ENCODE peak calls at places on chromosomes 5 and 9, in five cellular contexts. A, S, W, V and G are unnamed samples.

GRCh38 chr9:23621166-23621565 is 204.9 kb downstream of the ELAVL2 start:
- DNase-seq in A (no peak), S (no peak), W (no peak), V (no peak), G (no peak)

GRCh38 chr5:171023508-171023907 is 161.7 kb downstream of the RANBP17 start:
- DNase-seq in A (no peak), S (no peak), W (no peak), V (no peak), G (no peak)

GRCh38 chr9:137323531-137324331 is 21.7 kb upstream of the NRARP start:
- DNase-seq in A (no peak), S (no peak), W (no peak), V (no peak), G (no peak)

GRCh38 chr9:115944166-115944948 is 209.2 kb upstream of the PAPPA start:
- DNase-seq in A (peak), S (no peak), W (peak), V (peak), G (no peak)

GRCh38 chr5:153158608-153159007 is 331.9 kb upstream of the GRIA1 start:
- DNase-seq in A (no peak), S (no peak), W (no peak), V (no peak), G (no peak)

GRCh38 chr9:70694758-70695157 is 280.3 kb upstream of the KLF9 start:
- DNase-seq in A (no peak), S (no peak), W (no peak), V (no peak), G (no peak)

GRCh38 chr9:121075251-121076036 is 689 bp downstream of the CNTRL start:
- DNase-seq in A (no peak), S (no peak), W (no peak), V (peak), G (no peak)

GRCh38 chr9:107422189-107422802 is 67.3 kb downstream of the KLF4 start:
- DNase-seq in A (peak), S (no peak), W (peak), V (peak), G (peak)

GRCh38 chr5:142399899-142400298 is 75.1 kb upstream of the SPRY4 start:
- DNase-seq in A (no peak), S (no peak), W (no peak), V (no peak), G (no peak)

GRCh38 chr5:9859798-9860197 is 229.6 kb upstream of the TAS2R1 start:
- DNase-seq in A (no peak), S (no peak), W (no peak), V (no peak), G (no peak)

GRCh38 chr5:156474251-156474650 is 147.3 kb downstream of the SGCD start:
- DNase-seq in A (no peak), S (no peak), W (peak), V (no peak), G (no peak)

GRCh38 chr9:125659954-125660353 is 47.1 kb downstream of the MAPKAP1 start:
- DNase-seq in A (peak), S (no peak), W (no peak), V (peak), G (no peak)

GRCh38 chr5:98414938-98415337 is 358.5 kb upstream of the RGMB start:
- DNase-seq in A (peak), S (no peak), W (no peak), V (no peak), G (no peak)

GRCh38 chr5:55160493-55161209 is 680 bp downstream of the GPX8 start:
- DNase-seq in A (peak), S (no peak), W (peak), V (no peak), G (no peak)

GRCh38 chr9:127516835-127517607 is 65.7 kb downstream of the LRSAM1 start:
- DNase-seq in A (no peak), S (no peak), W (no peak), V (no peak), G (no peak)

GRCh38 chr9:91043786-91044185 is 242.2 kb downstream of the SYK start:
- DNase-seq in A (no peak), S (no peak), W (no peak), V (no peak), G (no peak)

GRCh38 chr5:38009754-38010386 is 170.0 kb upstream of the GDNF start:
- DNase-seq in A (no peak), S (no peak), W (no peak), V (no peak), G (no peak)

GRCh38 chr5:59450245-59450644 is 443.3 kb downstream of the PDE4D start:
- DNase-seq in A (no peak), S (no peak), W (no peak), V (peak), G (no peak)

GRCh38 chr9:107043886-107044285 is 180.9 kb downstream of the ZNF462 start:
- DNase-seq in A (no peak), S (no peak), W (no peak), V (no peak), G (no peak)

GRCh38 chr5:173689171-173689676 is 72.8 kb upstream of the BOD1 start:
- DNase-seq in A (no peak), S (no peak), W (no peak), V (no peak), G (no peak)

GRCh38 chr5:95284512-95285405 is at the start of gene MCTP1:
- DNase-seq in A (no peak), S (no peak), W (no peak), V (peak), G (no peak)

GRCh38 chr9:109064963-109065701 is 51.8 kb upstream of the CTNNAL1 start:
- DNase-seq in A (no peak), S (no peak), W (no peak), V (no peak), G (no peak)

GRCh38 chr9:121281614-121282291 is 13.8 kb downstream of the GSN start:
- DNase-seq in A (no peak), S (no peak), W (peak), V (no peak), G (no peak)

GRCh38 chr5:81755320-81755719 is 4.4 kb upstream of the SSBP2 start:
- DNase-seq in A (peak), S (no peak), W (peak), V (no peak), G (no peak)

GRCh38 chr5:179777909-179778308 is 15.9 kb upstream of the LTC4S start:
- DNase-seq in A (no peak), S (no peak), W (no peak), V (no peak), G (no peak)

GRCh38 chr9:96169488-96169887 is 132.5 kb downstream of the HSD17B3 start:
- DNase-seq in A (no peak), S (no peak), W (no peak), V (no peak), G (peak)

GRCh38 chr5:82540301-82540700 is 262.1 kb upstream of the RPS23 start:
- DNase-seq in A (no peak), S (no peak), W (no peak), V (no peak), G (no peak)

GRCh38 chr5:127442085-127442484 is 75.4 kb upstream of the PRRC1 start:
- DNase-seq in A (no peak), S (no peak), W (no peak), V (peak), G (no peak)
- TF ChIP-seq CTCF in A (no peak), S (peak), W (peak), V (peak), G (peak)

GRCh38 chr9:81461196-81461595 is 228.2 kb downstream of the TLE1 start:
- DNase-seq in A (no peak), S (no peak), W (no peak), V (no peak), G (no peak)

GRCh38 chr9:81468084-81468595 is 221.2 kb downstream of the TLE1 start:
- DNase-seq in A (no peak), S (no peak), W (no peak), V (no peak), G (no peak)

GRCh38 chr9:81462759-81463158 is 226.6 kb downstream of the TLE1 start:
- DNase-seq in A (no peak), S (no peak), W (no peak), V (no peak), G (no peak)

GRCh38 chr9:81470864-81471263 is 218.5 kb downstream of the TLE1 start:
- DNase-seq in A (no peak), S (no peak), W (no peak), V (no peak), G (no peak)

DNA sequence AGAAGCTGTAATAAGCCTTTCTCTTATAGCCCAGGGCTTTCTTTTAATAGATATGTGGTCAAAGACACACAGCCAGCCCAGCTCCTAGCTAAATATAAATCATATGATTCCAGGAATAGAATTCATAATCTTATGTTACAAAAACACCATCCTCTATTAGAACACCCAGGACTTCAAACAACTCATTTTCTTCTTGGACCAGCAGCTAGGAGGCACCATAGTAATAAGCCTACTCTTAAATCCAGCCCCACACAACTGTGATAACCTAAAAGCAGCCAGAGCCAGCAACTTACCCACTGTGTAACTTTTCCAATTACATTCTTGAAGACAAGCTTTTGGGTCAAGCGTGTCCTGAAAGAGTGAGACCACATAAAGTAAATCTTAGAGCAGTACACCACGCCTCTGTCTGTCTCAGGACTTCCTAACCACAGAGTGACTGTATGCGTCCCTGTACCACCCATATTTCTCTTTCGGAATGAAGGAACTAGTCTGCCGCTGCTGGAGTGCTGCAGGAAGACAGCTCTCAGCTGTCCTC is 223.8 kb downstream of the TLE1 start:
- DNase-seq in A (no peak), S (no peak), W (no peak), V (peak), G (no peak)
- TF ChIP-seq CTCF in A (peak), S (no peak), W (no peak), V (no peak), G (no peak)

GRCh38 chr5:168042284-168043080 is 249.0 kb upstream of the WWC1 start:
- DNase-seq in A (no peak), S (no peak), W (no peak), V (no peak), G (no peak)

GRCh38 chr5:168048486-168048885 is 243.0 kb upstream of the WWC1 start:
- DNase-seq in A (no peak), S (no peak), W (no peak), V (no peak), G (no peak)

GRCh38 chr5:168047669-168048111 is 243.8 kb upstream of the WWC1 start:
- DNase-seq in A (no peak), S (no peak), W (no peak), V (no peak), G (no peak)

GRCh38 chr5:168046163-168046562 is 245.3 kb upstream of the WWC1 start:
- DNase-seq in A (no peak), S (no peak), W (no peak), V (no peak), G (no peak)

GRCh38 chr5:168047043-168047668 is 244.3 kb upstream of the WWC1 start:
- DNase-seq in A (no peak), S (peak), W (no peak), V (peak), G (no peak)
- TF ChIP-seq CTCF in A (peak), S (peak), W (no peak), V (peak), G (peak)

GRCh38 chr9:81308404-81308803 is 380.9 kb downstream of the TLE1 start:
- DNase-seq in A (no peak), S (no peak), W (no peak), V (no peak), G (no peak)

GRCh38 chr9:81317223-81317622 is 372.1 kb downstream of the TLE1 start:
- DNase-seq in A (no peak), S (no peak), W (no peak), V (no peak), G (no peak)

GRCh38 chr9:81313877-81314276 is 375.5 kb downstream of the TLE1 start:
- DNase-seq in A (no peak), S (no peak), W (no peak), V (no peak), G (no peak)

GRCh38 chr9:81314525-81314924 is 374.8 kb downstream of the TLE1 start:
- DNase-seq in A (no peak), S (no peak), W (no peak), V (no peak), G (no peak)

GRCh38 chr9:81312346-81312745 is 377.0 kb downstream of the TLE1 start:
- DNase-seq in A (no peak), S (no peak), W (no peak), V (no peak), G (no peak)
- TF ChIP-seq CTCF in A (no peak), S (no peak), W (no peak), V (no peak), G (no peak)

DNA sequence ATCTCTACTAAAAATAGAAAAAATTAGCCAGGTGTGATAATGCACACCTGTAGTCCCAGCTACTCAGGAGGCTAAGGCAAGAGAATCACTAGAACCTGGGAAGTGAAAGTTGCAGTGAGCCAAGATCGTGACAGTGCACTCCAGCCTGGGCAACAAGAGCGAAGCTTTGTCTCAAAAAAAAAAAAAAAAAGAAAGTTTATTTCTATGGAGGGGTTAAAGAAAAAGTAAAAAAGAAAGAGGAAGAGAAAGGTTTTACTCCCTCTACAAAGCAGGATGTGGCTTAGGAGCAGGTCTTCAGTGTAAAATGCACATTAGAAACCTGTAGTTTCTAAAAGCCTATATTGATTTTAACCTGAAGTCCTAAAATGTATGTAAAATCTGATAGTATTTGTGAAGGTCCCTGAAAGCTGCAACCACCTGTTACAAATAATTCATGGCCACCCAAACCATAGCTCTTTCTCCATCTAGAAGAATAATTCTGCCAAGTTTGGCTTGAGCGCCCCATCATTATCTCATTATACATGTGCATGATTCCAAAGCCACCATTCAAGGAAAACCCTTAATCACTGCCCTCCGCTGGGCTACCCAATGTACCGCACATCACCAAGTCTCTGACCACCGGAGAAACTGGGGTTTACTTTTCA is 3.4 kb downstream of the FNBP1 start:
- DNase-seq in A (no peak), S (peak), W (peak), V (peak), G (no peak)
- TF ChIP-seq CTCF in A (no peak), S (no peak), W (no peak), V (no peak), G (peak)

GRCh38 chr5:108381955-108382783 is at the start of gene FBXL17:
- DNase-seq in A (peak), S (peak), W (peak), V (peak), G (peak)
- TF ChIP-seq CTCF in A (no peak), S (no peak), W (no peak), V (no peak), G (no peak)

GRCh38 chr5:146595088-146595487 is 79.1 kb upstream of the GPR151 start:
- DNase-seq in A (no peak), S (no peak), W (no peak), V (no peak), G (no peak)
- TF ChIP-seq CTCF in A (no peak), S (no peak), W (no peak), V (no peak), G (no peak)

GRCh38 chr9:100229136-100229535 is 123.6 kb downstream of the TEX10 start:
- DNase-seq in A (no peak), S (no peak), W (no peak), V (no peak), G (no peak)

GRCh38 chr9:100227636-100228035 is 125.1 kb downstream of the TEX10 start:
- DNase-seq in A (no peak), S (no peak), W (no peak), V (no peak), G (no peak)

GRCh38 chr9:100228352-100228869 is 124.3 kb downstream of the TEX10 start:
- DNase-seq in A (no peak), S (no peak), W (no peak), V (no peak), G (no peak)

DNA sequence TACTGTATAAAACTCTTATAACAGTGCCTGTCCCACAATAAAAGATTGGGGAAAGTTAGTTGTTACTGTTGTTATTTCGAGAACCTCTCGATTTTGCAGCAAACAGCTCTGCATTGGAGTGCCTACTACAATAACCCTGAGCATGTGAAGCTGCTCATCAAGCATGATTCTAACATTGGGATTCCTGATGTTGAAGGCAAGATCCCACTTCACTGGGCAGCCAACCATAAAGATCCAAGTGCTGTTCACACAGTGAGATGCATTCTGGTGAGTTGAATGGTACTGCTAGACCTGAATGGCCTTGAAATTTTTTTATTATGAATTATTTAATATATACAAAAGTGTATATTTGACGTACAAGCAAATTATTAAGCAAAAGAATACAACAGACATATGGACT is 123.2 kb downstream of the TEX10 start:
- DNase-seq in A (no peak), S (no peak), W (no peak), V (no peak), G (no peak)
- TF ChIP-seq CTCF in A (no peak), S (no peak), W (no peak), V (no peak), G (no peak)

DNA sequence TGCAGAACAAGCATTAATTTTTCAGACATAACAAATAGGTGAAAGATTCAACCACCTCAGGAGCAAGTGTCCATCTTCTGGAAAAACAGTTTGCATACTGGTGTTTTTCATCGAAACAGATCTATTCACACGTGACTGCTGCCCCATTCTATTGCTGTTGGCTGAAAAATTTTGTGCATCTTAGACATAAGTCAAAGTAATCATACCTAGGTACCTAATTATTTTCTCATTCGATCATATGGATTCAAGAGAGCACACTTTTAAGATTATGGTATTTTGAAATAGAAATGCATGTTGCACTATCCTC is 72.9 kb upstream of the CDH6 start:
- DNase-seq in A (no peak), S (no peak), W (no peak), V (no peak), G (no peak)
- TF ChIP-seq CTCF in A (no peak), S (no peak), W (no peak), V (no peak), G (no peak)